ENCODE peak calls at places on chromosome 4, in seven cellular contexts. W is hepatocyte, Y is OCI-LY7, T is GM23338, Q is GM23248, D is SK-N-SH, V is HCT116. K is an unnamed sample.

GRCh38 chr4:78602334-78602733 is 50.8 kb downstream of the ANXA3 start:
- DNase-seq in W (no peak), Y (no peak), T (no peak), Q (no peak), D (no peak), V (no peak), K (peak; percentile 44)

GRCh38 chr4:128707864-128708263 is 101.6 kb upstream of the JADE1 start:
- DNase-seq in W (no peak), Y (no peak), T (no peak), Q (peak; percentile 82), D (no peak), V (no peak), K (no peak)

GRCh38 chr4:126661194-126661593 is 971.6 kb upstream of the INTU start:
- DNase-seq in W (no peak), Y (no peak), T (no peak), Q (no peak), D (no peak), V (no peak), K (no peak)

GRCh38 chr4:144646523-144647094 is 653 bp downstream of the HHIP start:
- DNase-seq in W (peak; percentile 47), Y (no peak), T (peak; percentile 33), Q (peak; percentile 33), D (peak; percentile 62), V (no peak), K (no peak)

GRCh38 chr4:13905543-13905942 is 278.0 kb upstream of the BOD1L1 start:
- DNase-seq in W (no peak), Y (no peak), T (no peak), Q (peak; percentile 30), D (no peak), V (no peak), K (no peak)

GRCh38 chr4:61532324-61532723 is 332.2 kb downstream of the ADGRL3 start:
- DNase-seq in W (no peak), Y (no peak), T (no peak), Q (no peak), D (no peak), V (no peak), K (no peak)

GRCh38 chr4:117422272-117422671 is 336.9 kb upstream of the TRAM1L1 start:
- DNase-seq in W (no peak), Y (no peak), T (no peak), Q (no peak), D (no peak), V (no peak), K (no peak)

GRCh38 chr4:184879251-184879650 is 53.5 kb upstream of the ACSL1 start:
- DNase-seq in W (no peak), Y (no peak), T (no peak), Q (no peak), D (peak; percentile 54), V (no peak), K (no peak)

GRCh38 chr4:162163892-162164759 is at the start of gene FSTL5:
- DNase-seq in W (peak; percentile 89), Y (no peak), T (peak; percentile 99), Q (peak; percentile 27), D (peak; percentile 81), V (no peak), K (peak; percentile 86)

GRCh38 chr4:156659570-156659969 is 312.0 kb downstream of the PDGFC start:
- DNase-seq in W (no peak), Y (no peak), T (no peak), Q (no peak), D (no peak), V (no peak), K (no peak)

GRCh38 chr4:76279462-76279861 is 27.1 kb upstream of the STBD1 start:
- DNase-seq in W (no peak), Y (no peak), T (no peak), Q (no peak), D (no peak), V (no peak), K (peak; percentile 40)

GRCh38 chr4:164761746-164762275 is 7.9 kb downstream of the SMIM31 start:
- DNase-seq in W (no peak), Y (no peak), T (no peak), Q (no peak), D (no peak), V (no peak), K (no peak)

GRCh38 chr4:137266511-137266910 is 265.8 kb downstream of the PCDH18 start:
- DNase-seq in W (no peak), Y (no peak), T (no peak), Q (peak; percentile 22), D (no peak), V (no peak), K (no peak)

GRCh38 chr4:87005690-87006461 is 71.1 kb downstream of the AFF1 start:
- DNase-seq in W (no peak), Y (peak; percentile 43), T (peak; percentile 51), Q (peak; percentile 54), D (peak; percentile 28), V (no peak), K (peak; percentile 75)

GRCh38 chr4:7769936-7770674 is 169.6 kb downstream of the AFAP1 start:
- DNase-seq in W (peak; percentile 35), Y (no peak), T (peak; percentile 61), Q (peak; percentile 43), D (peak; percentile 73), V (no peak), K (no peak)

GRCh38 chr4:17164656-17165055 is 266.2 kb upstream of the LDB2 start:
- DNase-seq in W (no peak), Y (no peak), T (no peak), Q (peak; percentile 87), D (no peak), V (no peak), K (no peak)

GRCh38 chr4:39320381-39321115 is 45.6 kb downstream of the RFC1 start:
- DNase-seq in W (no peak), Y (no peak), T (no peak), Q (peak; percentile 55), D (no peak), V (no peak), K (no peak)

GRCh38 chr4:689498-690122 is 659 bp upstream of the SLC49A3 start:
- DNase-seq in W (no peak), Y (no peak), T (no peak), Q (no peak), D (no peak), V (no peak), K (no peak)
- H3K4me3 ChIP-seq in W (peak overlapping the region; percentile 38), Y (no peak overlapping the region), T (peak overlapping the region; percentile 63), Q (peak overlapping the region; percentile 66), D (no peak overlapping the region), V (peak overlapping the region; percentile 58), K (no peak overlapping the region)

DNA sequence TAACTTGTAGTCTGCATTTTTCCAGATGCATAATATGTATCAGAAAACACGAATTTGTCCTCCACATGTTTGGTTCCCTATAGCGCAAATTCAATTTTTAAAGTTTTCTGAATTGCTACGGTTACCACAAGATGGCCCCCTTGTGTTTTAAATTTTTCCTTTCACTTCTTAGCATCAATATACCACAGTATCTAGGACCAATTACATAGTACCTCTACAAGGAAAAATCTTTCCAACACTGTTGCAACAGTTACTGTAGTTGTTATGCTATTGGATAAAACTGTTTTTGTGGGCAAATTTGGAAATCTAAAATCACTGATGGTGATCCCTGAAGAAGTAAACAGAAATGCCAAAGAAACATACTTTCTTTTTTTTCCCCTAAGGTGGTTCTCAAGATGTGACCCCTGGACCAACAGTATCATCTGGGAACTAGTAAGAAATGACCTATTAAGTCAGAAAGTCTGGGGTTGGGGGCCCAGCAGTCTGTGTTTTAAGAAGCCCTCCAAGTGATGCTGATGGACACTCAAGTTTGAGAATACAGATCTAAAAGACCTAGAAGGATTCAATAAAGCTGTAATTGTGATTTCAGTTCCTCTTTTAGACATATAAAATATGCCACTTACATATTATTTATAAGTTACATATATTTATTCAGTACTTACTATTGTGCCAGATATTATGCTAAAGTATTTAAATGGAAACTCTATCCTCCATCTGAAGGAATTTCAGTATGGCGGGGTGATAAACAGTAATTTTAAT is 3.1 kb downstream of the ZGRF1 start:
- DNase-seq in W (peak; percentile 28), Y (peak; percentile 44), T (peak; percentile 67), Q (peak; percentile 72), D (peak; percentile 40), V (peak; percentile 10), K (peak; percentile 44)
- TF ChIP-seq EZH2phosphoT487 in W (no peak), Y (no peak), T (no peak), Q (no peak), D (no peak), V (no peak), K (no peak)

GRCh38 chr4:173958445-173958844 is 325.0 kb downstream of the FBXO8 start:
- DNase-seq in W (no peak), Y (no peak), T (no peak), Q (peak; percentile 52), D (no peak), V (no peak), K (peak; percentile 59)
- H3K4me2 ChIP-seq in W (no peak overlapping the region), Y (no peak overlapping the region), T (no peak overlapping the region), Q (no peak overlapping the region), D (no peak overlapping the region), V (no peak overlapping the region), K (no peak overlapping the region)

GRCh38 chr4:151012836-151013235 is 2.2 kb downstream of the LRBA start:
- DNase-seq in W (peak; percentile 56), Y (peak; percentile 6), T (peak; percentile 21), Q (no peak), D (no peak), V (peak; percentile 7), K (no peak)
- H3K4me3 ChIP-seq in W (peak overlapping the region; percentile 77), Y (peak overlapping the region; percentile 95), T (peak overlapping the region; percentile 67), Q (no peak overlapping the region), D (peak overlapping the region; percentile 13), V (peak overlapping the region; percentile 80), K (peak overlapping the region; percentile 84)

GRCh38 chr4:150853882-150854281 is 161.2 kb downstream of the LRBA start:
- DNase-seq in W (no peak), Y (no peak), T (no peak), Q (no peak), D (no peak), V (no peak), K (no peak)
- TF ChIP-seq EZH2phosphoT487 in W (no peak), Y (no peak), T (no peak), Q (no peak), D (no peak), V (no peak), K (no peak)

GRCh38 chr4:53055274-53055673 is 193.2 kb downstream of the RASL11B start:
- DNase-seq in W (peak; percentile 7), Y (no peak), T (no peak), Q (peak; percentile 61), D (peak; percentile 14), V (no peak), K (no peak)
- H3K4me2 ChIP-seq in W (no peak overlapping the region), Y (no peak overlapping the region), T (no peak overlapping the region), Q (no peak overlapping the region), D (no peak overlapping the region), V (no peak overlapping the region), K (no peak overlapping the region)

K was measured in MM.1S.